ENCODE peak calls at places on chromosomes 11 and 22, in six cellular contexts. C is T-helper 1 cell; K is RKO; S is activated CD4-positive, CD25-positive, alpha-beta regulatory T cell; E is EL; O is CD4-positive, CD25-positive, alpha-beta regulatory T cell. G is an unnamed sample.

GRCh38 chr11:103013426-103013825 is 57.9 kb upstream of the MMP13 start:
- DNase-seq in O (no peak), C (no peak), E (no peak), S (no peak), K (no peak), G (no peak)

GRCh38 chr11:119316017-119316728 is 757 bp downstream of the MCAM start:
- DNase-seq in K (no peak), O (no peak), E (peak; percentile 33), S (no peak), C (no peak), G (no peak)

GRCh38 chr22:26556904-26557303 is 33.0 kb downstream of the TPST2 start:
- DNase-seq in K (no peak), E (no peak), O (no peak), S (no peak), C (no peak), G (no peak)

GRCh38 chr11:13963169-13963948 is 836 bp downstream of the SPON1 start:
- DNase-seq in O (no peak), E (no peak), C (peak; percentile 28), K (no peak), S (no peak), G (peak; percentile 44)

GRCh38 chr22:35065796-35066218 is at the start of gene ISX:
- DNase-seq in K (no peak), S (no peak), C (no peak), E (no peak), O (no peak), G (no peak)

GRCh38 chr11:133892584-133893380 is 47.5 kb upstream of the SPATA19 start:
- DNase-seq in E (no peak), O (no peak), S (no peak), K (no peak), C (no peak), G (no peak)

GRCh38 chr11:61919841-61920631 is 2.7 kb upstream of the RAB3IL1 start:
- DNase-seq in S (no peak), O (no peak), E (no peak), C (no peak), K (no peak), G (no peak)

GRCh38 chr11:80320765-80321164 is 879.9 kb upstream of the TENM4 start:
- DNase-seq in E (no peak), C (no peak), S (no peak), O (no peak), K (peak; percentile 25), G (no peak)

GRCh38 chr22:28977481-28977971 is 84.1 kb downstream of the C22orf31 start:
- DNase-seq in E (no peak), S (no peak), C (no peak), K (no peak), O (no peak), G (no peak)

GRCh38 chr11:123719452-123719851 is 22.0 kb downstream of the ZNF202 start:
- DNase-seq in K (peak; percentile 73), O (no peak), S (no peak), E (peak; percentile 37), C (no peak), G (no peak)

GRCh38 chr22:49189871-49190270 is 637.8 kb downstream of the BRD1 start:
- DNase-seq in C (no peak), O (no peak), K (no peak), E (no peak), S (no peak), G (no peak)

GRCh38 chr11:70885721-70886305 is 366.6 kb downstream of the SHANK2 start:
- DNase-seq in E (no peak), O (no peak), S (no peak), K (no peak), C (no peak), G (no peak)

GRCh38 chr11:108559340-108559739 is 34.2 kb downstream of the EXPH5 start:
- DNase-seq in K (no peak), O (peak; percentile 18), S (no peak), C (no peak), E (peak; percentile 62), G (no peak)

GRCh38 chr22:36081023-36081431 is 52.4 kb upstream of the RBFOX2 start:
- DNase-seq in C (no peak), S (no peak), K (no peak), O (no peak), E (peak; percentile 78), G (no peak)

GRCh38 chr11:47460571-47461235 is 11.8 kb upstream of the RAPSN start:
- DNase-seq in E (no peak), C (no peak), O (no peak), K (no peak), S (no peak), G (no peak)

GRCh38 chr11:2725367-2726300 is 25.8 kb upstream of the KCNQ1OT1 start:
- DNase-seq in C (no peak), S (no peak), O (no peak), E (no peak), K (no peak), G (no peak)

GRCh38 chr11:35031869-35032268 is 107.1 kb upstream of the CD44 start:
- DNase-seq in O (no peak), E (peak; percentile 93), S (no peak), C (no peak), K (peak; percentile 66), G (no peak)

GRCh38 chr22:50581950-50582561 is 593 bp downstream of the CHKB start:
- DNase-seq in E (peak; percentile 26), K (peak; percentile 36), C (peak; percentile 48), S (no peak), O (no peak), G (no peak)

GRCh38 chr11:16982809-16983208 is 31.4 kb downstream of the PLEKHA7 start:
- DNase-seq in E (no peak), C (no peak), O (no peak), K (no peak), S (no peak), G (no peak)

GRCh38 chr11:106389096-106389495 is 311.6 kb downstream of the AASDHPPT start:
- DNase-seq in E (peak; percentile 76), K (no peak), S (no peak), C (no peak), O (no peak), G (no peak)

GRCh38 chr11:116994195-116994594 is 104.0 kb downstream of the SIK3 start:
- DNase-seq in E (no peak), S (no peak), K (no peak), C (no peak), O (no peak), G (no peak)